ENCODE peak calls at places on chromosomes 16 and 17, in ten cellular contexts. One of them, this sample, is unnamed.

GRCh38 chr16:48050871-48051270 is 104.9 kb downstream of the ABCC12 start:
- DNase-seq in stimulated activated naive CD8-positive, alpha-beta T cell treated with anti-CD3 and anti-CD28 coated beads, Interleukin-15, Interleukin-2, amounts not matched to agents 100 U/mL and 50 U/mL, for 24 hours: no peak
- DNase-seq in stimulated activated CD4-positive, alpha-beta T cell treated with anti-CD3 and anti-CD28 coated beads, TNF-alpha, amount 100 ng/mL, for 1 hour: no peak
- DNase-seq in EH: no peak
- DNase-seq in AG04450: no peak
- DNase-seq in kidney tubule cell: no peak
- DNase-seq in activated CD4-positive, alpha-beta T cell treated with anti-CD3 and anti-CD28 coated beads, Interleukin-2, amount 50 U/mL, for 48 hours: no peak
- DNase-seq in NAMALWA: no peak
- DNase-seq in fibroblast of mammary gland: no peak
- DNase-seq in T-helper 22 cell: no peak
- DNase-seq in this sample: no peak

GRCh38 chr16:1342526-1343427 is 8.9 kb downstream of the TSR3 start:
- DNase-seq in kidney tubule cell: peak
- DNase-seq in stimulated activated naive CD8-positive, alpha-beta T cell treated with anti-CD3 and anti-CD28 coated beads, Interleukin-15, Interleukin-2, amounts not matched to agents 100 U/mL and 50 U/mL, for 24 hours: peak
- DNase-seq in fibroblast of mammary gland: peak
- DNase-seq in T-helper 22 cell: peak
- DNase-seq in NAMALWA: peak
- DNase-seq in EH: peak
- DNase-seq in AG04450: peak
- DNase-seq in stimulated activated CD4-positive, alpha-beta T cell treated with anti-CD3 and anti-CD28 coated beads, TNF-alpha, amount 100 ng/mL, for 1 hour: peak
- DNase-seq in activated CD4-positive, alpha-beta T cell treated with anti-CD3 and anti-CD28 coated beads, Interleukin-2, amount 50 U/mL, for 48 hours: peak
- DNase-seq in this sample: peak

GRCh38 chr16:7835032-7835431 is 502.4 kb downstream of the RBFOX1 start:
- DNase-seq in stimulated activated CD4-positive, alpha-beta T cell treated with anti-CD3 and anti-CD28 coated beads, TNF-alpha, amount 100 ng/mL, for 1 hour: no peak
- DNase-seq in activated CD4-positive, alpha-beta T cell treated with anti-CD3 and anti-CD28 coated beads, Interleukin-2, amount 50 U/mL, for 48 hours: no peak
- DNase-seq in NAMALWA: no peak
- DNase-seq in AG04450: no peak
- DNase-seq in kidney tubule cell: no peak
- DNase-seq in EH: no peak
- DNase-seq in fibroblast of mammary gland: no peak
- DNase-seq in T-helper 22 cell: no peak
- DNase-seq in stimulated activated naive CD8-positive, alpha-beta T cell treated with anti-CD3 and anti-CD28 coated beads, Interleukin-15, Interleukin-2, amounts not matched to agents 100 U/mL and 50 U/mL, for 24 hours: no peak
- DNase-seq in this sample: no peak

GRCh38 chr17:62792122-62792800 is 15.9 kb downstream of the MARCHF10 start:
- DNase-seq in fibroblast of mammary gland: peak
- DNase-seq in stimulated activated CD4-positive, alpha-beta T cell treated with anti-CD3 and anti-CD28 coated beads, TNF-alpha, amount 100 ng/mL, for 1 hour: no peak
- DNase-seq in EH: peak
- DNase-seq in activated CD4-positive, alpha-beta T cell treated with anti-CD3 and anti-CD28 coated beads, Interleukin-2, amount 50 U/mL, for 48 hours: no peak
- DNase-seq in stimulated activated naive CD8-positive, alpha-beta T cell treated with anti-CD3 and anti-CD28 coated beads, Interleukin-15, Interleukin-2, amounts not matched to agents 100 U/mL and 50 U/mL, for 24 hours: no peak
- DNase-seq in AG04450: peak
- DNase-seq in NAMALWA: no peak
- DNase-seq in kidney tubule cell: peak
- DNase-seq in T-helper 22 cell: no peak
- DNase-seq in this sample: no peak

GRCh38 chr16:77840623-77841274 is 52.4 kb downstream of the VAT1L start:
- DNase-seq in stimulated activated CD4-positive, alpha-beta T cell treated with anti-CD3 and anti-CD28 coated beads, TNF-alpha, amount 100 ng/mL, for 1 hour: no peak
- DNase-seq in activated CD4-positive, alpha-beta T cell treated with anti-CD3 and anti-CD28 coated beads, Interleukin-2, amount 50 U/mL, for 48 hours: no peak
- DNase-seq in kidney tubule cell: no peak
- DNase-seq in NAMALWA: no peak
- DNase-seq in fibroblast of mammary gland: no peak
- DNase-seq in EH: peak
- DNase-seq in AG04450: peak
- DNase-seq in T-helper 22 cell: no peak
- DNase-seq in stimulated activated naive CD8-positive, alpha-beta T cell treated with anti-CD3 and anti-CD28 coated beads, Interleukin-15, Interleukin-2, amounts not matched to agents 100 U/mL and 50 U/mL, for 24 hours: no peak
- DNase-seq in this sample: no peak

GRCh38 chr16:86898386-86898785 is 320.0 kb downstream of the FOXL1 start:
- DNase-seq in NAMALWA: no peak
- DNase-seq in T-helper 22 cell: no peak
- DNase-seq in EH: no peak
- DNase-seq in kidney tubule cell: no peak
- DNase-seq in stimulated activated CD4-positive, alpha-beta T cell treated with anti-CD3 and anti-CD28 coated beads, TNF-alpha, amount 100 ng/mL, for 1 hour: no peak
- DNase-seq in stimulated activated naive CD8-positive, alpha-beta T cell treated with anti-CD3 and anti-CD28 coated beads, Interleukin-15, Interleukin-2, amounts not matched to agents 100 U/mL and 50 U/mL, for 24 hours: no peak
- DNase-seq in activated CD4-positive, alpha-beta T cell treated with anti-CD3 and anti-CD28 coated beads, Interleukin-2, amount 50 U/mL, for 48 hours: no peak
- DNase-seq in AG04450: no peak
- DNase-seq in fibroblast of mammary gland: no peak
- DNase-seq in this sample: no peak

GRCh38 chr16:63346000-63346399 is 1309.8 kb upstream of the CDH8 start:
- DNase-seq in kidney tubule cell: no peak
- DNase-seq in fibroblast of mammary gland: no peak
- DNase-seq in stimulated activated CD4-positive, alpha-beta T cell treated with anti-CD3 and anti-CD28 coated beads, TNF-alpha, amount 100 ng/mL, for 1 hour: no peak
- DNase-seq in EH: no peak
- DNase-seq in stimulated activated naive CD8-positive, alpha-beta T cell treated with anti-CD3 and anti-CD28 coated beads, Interleukin-15, Interleukin-2, amounts not matched to agents 100 U/mL and 50 U/mL, for 24 hours: no peak
- DNase-seq in AG04450: no peak
- DNase-seq in NAMALWA: no peak
- DNase-seq in activated CD4-positive, alpha-beta T cell treated with anti-CD3 and anti-CD28 coated beads, Interleukin-2, amount 50 U/mL, for 48 hours: no peak
- DNase-seq in T-helper 22 cell: no peak
- DNase-seq in this sample: no peak

GRCh38 chr16:1884155-1884760 is 12.3 kb upstream of the MEIOB start:
- DNase-seq in AG04450: no peak
- DNase-seq in EH: peak
- DNase-seq in fibroblast of mammary gland: peak
- DNase-seq in stimulated activated CD4-positive, alpha-beta T cell treated with anti-CD3 and anti-CD28 coated beads, TNF-alpha, amount 100 ng/mL, for 1 hour: no peak
- DNase-seq in NAMALWA: peak
- DNase-seq in kidney tubule cell: no peak
- DNase-seq in activated CD4-positive, alpha-beta T cell treated with anti-CD3 and anti-CD28 coated beads, Interleukin-2, amount 50 U/mL, for 48 hours: no peak
- DNase-seq in stimulated activated naive CD8-positive, alpha-beta T cell treated with anti-CD3 and anti-CD28 coated beads, Interleukin-15, Interleukin-2, amounts not matched to agents 100 U/mL and 50 U/mL, for 24 hours: no peak
- DNase-seq in T-helper 22 cell: no peak
- DNase-seq in this sample: peak

GRCh38 chr17:40602445-40603443 is 37.5 kb upstream of the CCR7 start:
- DNase-seq in AG04450: no peak
- DNase-seq in NAMALWA: no peak
- DNase-seq in stimulated activated CD4-positive, alpha-beta T cell treated with anti-CD3 and anti-CD28 coated beads, TNF-alpha, amount 100 ng/mL, for 1 hour: no peak
- DNase-seq in EH: no peak
- DNase-seq in stimulated activated naive CD8-positive, alpha-beta T cell treated with anti-CD3 and anti-CD28 coated beads, Interleukin-15, Interleukin-2, amounts not matched to agents 100 U/mL and 50 U/mL, for 24 hours: peak
- DNase-seq in fibroblast of mammary gland: no peak
- DNase-seq in kidney tubule cell: no peak
- DNase-seq in T-helper 22 cell: peak
- DNase-seq in activated CD4-positive, alpha-beta T cell treated with anti-CD3 and anti-CD28 coated beads, Interleukin-2, amount 50 U/mL, for 48 hours: peak
- DNase-seq in this sample: no peak

GRCh38 chr16:4330277-4330882 is 14.5 kb downstream of the GLIS2 start:
- DNase-seq in AG04450: no peak
- DNase-seq in EH: peak
- DNase-seq in fibroblast of mammary gland: peak
- DNase-seq in stimulated activated naive CD8-positive, alpha-beta T cell treated with anti-CD3 and anti-CD28 coated beads, Interleukin-15, Interleukin-2, amounts not matched to agents 100 U/mL and 50 U/mL, for 24 hours: peak
- DNase-seq in activated CD4-positive, alpha-beta T cell treated with anti-CD3 and anti-CD28 coated beads, Interleukin-2, amount 50 U/mL, for 48 hours: peak
- DNase-seq in T-helper 22 cell: peak
- DNase-seq in NAMALWA: peak
- DNase-seq in stimulated activated CD4-positive, alpha-beta T cell treated with anti-CD3 and anti-CD28 coated beads, TNF-alpha, amount 100 ng/mL, for 1 hour: peak
- DNase-seq in kidney tubule cell: peak
- DNase-seq in this sample: peak

GRCh38 chr16:324451-325334 is 27.8 kb downstream of the AXIN1 start:
- DNase-seq in activated CD4-positive, alpha-beta T cell treated with anti-CD3 and anti-CD28 coated beads, Interleukin-2, amount 50 U/mL, for 48 hours: peak
- DNase-seq in T-helper 22 cell: peak
- DNase-seq in stimulated activated naive CD8-positive, alpha-beta T cell treated with anti-CD3 and anti-CD28 coated beads, Interleukin-15, Interleukin-2, amounts not matched to agents 100 U/mL and 50 U/mL, for 24 hours: peak
- DNase-seq in fibroblast of mammary gland: no peak
- DNase-seq in stimulated activated CD4-positive, alpha-beta T cell treated with anti-CD3 and anti-CD28 coated beads, TNF-alpha, amount 100 ng/mL, for 1 hour: peak
- DNase-seq in kidney tubule cell: peak
- DNase-seq in AG04450: no peak
- DNase-seq in NAMALWA: no peak
- DNase-seq in EH: no peak
- DNase-seq in this sample: peak

GRCh38 chr17:61412860-61413653 is 13.4 kb downstream of the TBX2 start:
- DNase-seq in stimulated activated naive CD8-positive, alpha-beta T cell treated with anti-CD3 and anti-CD28 coated beads, Interleukin-15, Interleukin-2, amounts not matched to agents 100 U/mL and 50 U/mL, for 24 hours: no peak
- DNase-seq in activated CD4-positive, alpha-beta T cell treated with anti-CD3 and anti-CD28 coated beads, Interleukin-2, amount 50 U/mL, for 48 hours: no peak
- DNase-seq in EH: no peak
- DNase-seq in NAMALWA: no peak
- DNase-seq in kidney tubule cell: no peak
- DNase-seq in T-helper 22 cell: no peak
- DNase-seq in AG04450: no peak
- DNase-seq in fibroblast of mammary gland: no peak
- DNase-seq in stimulated activated CD4-positive, alpha-beta T cell treated with anti-CD3 and anti-CD28 coated beads, TNF-alpha, amount 100 ng/mL, for 1 hour: no peak
- DNase-seq in this sample: no peak

GRCh38 chr16:918068-918467 is 52.7 kb downstream of the LMF1 start:
- DNase-seq in stimulated activated naive CD8-positive, alpha-beta T cell treated with anti-CD3 and anti-CD28 coated beads, Interleukin-15, Interleukin-2, amounts not matched to agents 100 U/mL and 50 U/mL, for 24 hours: no peak
- DNase-seq in T-helper 22 cell: no peak
- DNase-seq in stimulated activated CD4-positive, alpha-beta T cell treated with anti-CD3 and anti-CD28 coated beads, TNF-alpha, amount 100 ng/mL, for 1 hour: no peak
- DNase-seq in EH: no peak
- DNase-seq in NAMALWA: no peak
- DNase-seq in activated CD4-positive, alpha-beta T cell treated with anti-CD3 and anti-CD28 coated beads, Interleukin-2, amount 50 U/mL, for 48 hours: no peak
- DNase-seq in fibroblast of mammary gland: peak
- DNase-seq in AG04450: no peak
- DNase-seq in kidney tubule cell: peak
- DNase-seq in this sample: no peak

GRCh38 chr16:8581923-8582580 is 8.3 kb downstream of the TMEM114 start:
- DNase-seq in EH: peak
- DNase-seq in T-helper 22 cell: no peak
- DNase-seq in AG04450: no peak
- DNase-seq in stimulated activated CD4-positive, alpha-beta T cell treated with anti-CD3 and anti-CD28 coated beads, TNF-alpha, amount 100 ng/mL, for 1 hour: no peak
- DNase-seq in activated CD4-positive, alpha-beta T cell treated with anti-CD3 and anti-CD28 coated beads, Interleukin-2, amount 50 U/mL, for 48 hours: no peak
- DNase-seq in NAMALWA: peak
- DNase-seq in stimulated activated naive CD8-positive, alpha-beta T cell treated with anti-CD3 and anti-CD28 coated beads, Interleukin-15, Interleukin-2, amounts not matched to agents 100 U/mL and 50 U/mL, for 24 hours: no peak
- DNase-seq in kidney tubule cell: peak
- DNase-seq in fibroblast of mammary gland: peak
- DNase-seq in this sample: no peak

GRCh38 chr17:48194097-48194550 is 86.6 kb downstream of the SNX11 start:
- DNase-seq in NAMALWA: no peak
- DNase-seq in EH: peak
- DNase-seq in stimulated activated CD4-positive, alpha-beta T cell treated with anti-CD3 and anti-CD28 coated beads, TNF-alpha, amount 100 ng/mL, for 1 hour: no peak
- DNase-seq in kidney tubule cell: peak
- DNase-seq in T-helper 22 cell: no peak
- DNase-seq in AG04450: peak
- DNase-seq in activated CD4-positive, alpha-beta T cell treated with anti-CD3 and anti-CD28 coated beads, Interleukin-2, amount 50 U/mL, for 48 hours: no peak
- DNase-seq in stimulated activated naive CD8-positive, alpha-beta T cell treated with anti-CD3 and anti-CD28 coated beads, Interleukin-15, Interleukin-2, amounts not matched to agents 100 U/mL and 50 U/mL, for 24 hours: no peak
- DNase-seq in fibroblast of mammary gland: no peak
- DNase-seq in this sample: no peak

GRCh38 chr17:67124469-67125148 is 80.3 kb downstream of the CACNG1 start:
- DNase-seq in stimulated activated naive CD8-positive, alpha-beta T cell treated with anti-CD3 and anti-CD28 coated beads, Interleukin-15, Interleukin-2, amounts not matched to agents 100 U/mL and 50 U/mL, for 24 hours: no peak
- DNase-seq in stimulated activated CD4-positive, alpha-beta T cell treated with anti-CD3 and anti-CD28 coated beads, TNF-alpha, amount 100 ng/mL, for 1 hour: no peak
- DNase-seq in fibroblast of mammary gland: no peak
- DNase-seq in AG04450: no peak
- DNase-seq in kidney tubule cell: no peak
- DNase-seq in activated CD4-positive, alpha-beta T cell treated with anti-CD3 and anti-CD28 coated beads, Interleukin-2, amount 50 U/mL, for 48 hours: no peak
- DNase-seq in EH: no peak
- DNase-seq in T-helper 22 cell: no peak
- DNase-seq in NAMALWA: no peak
- DNase-seq in this sample: no peak

GRCh38 chr16:79272141-79272577 is 328.4 kb downstream of the MAF start:
- DNase-seq in AG04450: no peak
- DNase-seq in stimulated activated naive CD8-positive, alpha-beta T cell treated with anti-CD3 and anti-CD28 coated beads, Interleukin-15, Interleukin-2, amounts not matched to agents 100 U/mL and 50 U/mL, for 24 hours: peak
- DNase-seq in EH: no peak
- DNase-seq in NAMALWA: no peak
- DNase-seq in stimulated activated CD4-positive, alpha-beta T cell treated with anti-CD3 and anti-CD28 coated beads, TNF-alpha, amount 100 ng/mL, for 1 hour: peak
- DNase-seq in activated CD4-positive, alpha-beta T cell treated with anti-CD3 and anti-CD28 coated beads, Interleukin-2, amount 50 U/mL, for 48 hours: peak
- DNase-seq in fibroblast of mammary gland: no peak
- DNase-seq in T-helper 22 cell: peak
- DNase-seq in kidney tubule cell: no peak
- DNase-seq in this sample: no peak

GRCh38 chr17:14351493-14351892 is 50.6 kb downstream of the HS3ST3B1 start:
- DNase-seq in EH: peak
- DNase-seq in T-helper 22 cell: no peak
- DNase-seq in kidney tubule cell: no peak
- DNase-seq in activated CD4-positive, alpha-beta T cell treated with anti-CD3 and anti-CD28 coated beads, Interleukin-2, amount 50 U/mL, for 48 hours: no peak
- DNase-seq in AG04450: no peak
- DNase-seq in fibroblast of mammary gland: no peak
- DNase-seq in stimulated activated CD4-positive, alpha-beta T cell treated with anti-CD3 and anti-CD28 coated beads, TNF-alpha, amount 100 ng/mL, for 1 hour: no peak
- DNase-seq in stimulated activated naive CD8-positive, alpha-beta T cell treated with anti-CD3 and anti-CD28 coated beads, Interleukin-15, Interleukin-2, amounts not matched to agents 100 U/mL and 50 U/mL, for 24 hours: no peak
- DNase-seq in NAMALWA: peak
- DNase-seq in this sample: no peak

GRCh38 chr17:42783062-42783777 is 2.8 kb downstream of the WNK4 start:
- DNase-seq in activated CD4-positive, alpha-beta T cell treated with anti-CD3 and anti-CD28 coated beads, Interleukin-2, amount 50 U/mL, for 48 hours: no peak
- DNase-seq in stimulated activated naive CD8-positive, alpha-beta T cell treated with anti-CD3 and anti-CD28 coated beads, Interleukin-15, Interleukin-2, amounts not matched to agents 100 U/mL and 50 U/mL, for 24 hours: no peak
- DNase-seq in stimulated activated CD4-positive, alpha-beta T cell treated with anti-CD3 and anti-CD28 coated beads, TNF-alpha, amount 100 ng/mL, for 1 hour: no peak
- DNase-seq in NAMALWA: no peak
- DNase-seq in fibroblast of mammary gland: peak
- DNase-seq in EH: peak
- DNase-seq in AG04450: peak
- DNase-seq in kidney tubule cell: peak
- DNase-seq in T-helper 22 cell: no peak
- DNase-seq in this sample: no peak

GRCh38 chr16:22933173-22933572 is 119.2 kb downstream of the HS3ST2 start:
- DNase-seq in fibroblast of mammary gland: no peak
- DNase-seq in AG04450: no peak
- DNase-seq in EH: no peak
- DNase-seq in kidney tubule cell: no peak
- DNase-seq in T-helper 22 cell: no peak
- DNase-seq in activated CD4-positive, alpha-beta T cell treated with anti-CD3 and anti-CD28 coated beads, Interleukin-2, amount 50 U/mL, for 48 hours: no peak
- DNase-seq in stimulated activated CD4-positive, alpha-beta T cell treated with anti-CD3 and anti-CD28 coated beads, TNF-alpha, amount 100 ng/mL, for 1 hour: no peak
- DNase-seq in NAMALWA: no peak
- DNase-seq in stimulated activated naive CD8-positive, alpha-beta T cell treated with anti-CD3 and anti-CD28 coated beads, Interleukin-15, Interleukin-2, amounts not matched to agents 100 U/mL and 50 U/mL, for 24 hours: no peak
- DNase-seq in this sample: no peak

GRCh38 chr16:47565454-47565853 is 104.3 kb downstream of the PHKB start:
- DNase-seq in activated CD4-positive, alpha-beta T cell treated with anti-CD3 and anti-CD28 coated beads, Interleukin-2, amount 50 U/mL, for 48 hours: peak
- DNase-seq in stimulated activated CD4-positive, alpha-beta T cell treated with anti-CD3 and anti-CD28 coated beads, TNF-alpha, amount 100 ng/mL, for 1 hour: no peak
- DNase-seq in NAMALWA: no peak
- DNase-seq in fibroblast of mammary gland: peak
- DNase-seq in EH: peak
- DNase-seq in T-helper 22 cell: no peak
- DNase-seq in kidney tubule cell: no peak
- DNase-seq in stimulated activated naive CD8-positive, alpha-beta T cell treated with anti-CD3 and anti-CD28 coated beads, Interleukin-15, Interleukin-2, amounts not matched to agents 100 U/mL and 50 U/mL, for 24 hours: no peak
- DNase-seq in AG04450: no peak
- DNase-seq in this sample: no peak

GRCh38 chr17:3926860-3927627 is 10.8 kb upstream of the P2RX1 start:
- DNase-seq in stimulated activated CD4-positive, alpha-beta T cell treated with anti-CD3 and anti-CD28 coated beads, TNF-alpha, amount 100 ng/mL, for 1 hour: no peak
- DNase-seq in NAMALWA: no peak
- DNase-seq in kidney tubule cell: peak
- DNase-seq in fibroblast of mammary gland: no peak
- DNase-seq in T-helper 22 cell: no peak
- DNase-seq in stimulated activated naive CD8-positive, alpha-beta T cell treated with anti-CD3 and anti-CD28 coated beads, Interleukin-15, Interleukin-2, amounts not matched to agents 100 U/mL and 50 U/mL, for 24 hours: no peak
- DNase-seq in EH: no peak
- DNase-seq in AG04450: no peak
- DNase-seq in activated CD4-positive, alpha-beta T cell treated with anti-CD3 and anti-CD28 coated beads, Interleukin-2, amount 50 U/mL, for 48 hours: no peak
- DNase-seq in this sample: no peak

GRCh38 chr16:4404247-4404966 is 12.0 kb downstream of the CORO7 start:
- DNase-seq in stimulated activated CD4-positive, alpha-beta T cell treated with anti-CD3 and anti-CD28 coated beads, TNF-alpha, amount 100 ng/mL, for 1 hour: no peak
- DNase-seq in fibroblast of mammary gland: peak
- DNase-seq in NAMALWA: peak
- DNase-seq in AG04450: no peak
- DNase-seq in T-helper 22 cell: no peak
- DNase-seq in stimulated activated naive CD8-positive, alpha-beta T cell treated with anti-CD3 and anti-CD28 coated beads, Interleukin-15, Interleukin-2, amounts not matched to agents 100 U/mL and 50 U/mL, for 24 hours: peak
- DNase-seq in EH: peak
- DNase-seq in kidney tubule cell: peak
- DNase-seq in activated CD4-positive, alpha-beta T cell treated with anti-CD3 and anti-CD28 coated beads, Interleukin-2, amount 50 U/mL, for 48 hours: peak
- DNase-seq in this sample: no peak

This sample was measured in K562.